ENCODE peak calls at places on chromosomes 2 and 18, in five cellular contexts. One of them, this sample, is unnamed.

GRCh38 chr18:42363446-42363845 is 408.4 kb downstream of the PIK3C3 start:
- DNase-seq in transverse colon: no peak
- DNase-seq in brain microvascular endothelial cell: no peak
- DNase-seq in left ventricle myocardium inferior: no peak
- DNase-seq in fibroblast of mammary gland: no peak
- DNase-seq in this sample: no peak

GRCh38 chr2:26740890-26741302 is 23.2 kb upstream of the SLC35F6 start:
- DNase-seq in left ventricle myocardium inferior: no peak
- DNase-seq in fibroblast of mammary gland: no peak
- DNase-seq in transverse colon: no peak
- DNase-seq in brain microvascular endothelial cell: no peak
- DNase-seq in this sample: no peak

GRCh38 chr2:130376433-130377293 is 20.8 kb downstream of the PTPN18 start:
- DNase-seq in fibroblast of mammary gland: no peak
- DNase-seq in transverse colon: no peak
- DNase-seq in brain microvascular endothelial cell: no peak
- DNase-seq in left ventricle myocardium inferior: no peak
- DNase-seq in this sample: no peak

GRCh38 chr2:192162392-192163042 is 32.2 kb downstream of the TMEFF2 start:
- DNase-seq in brain microvascular endothelial cell: peak
- DNase-seq in transverse colon: peak
- DNase-seq in fibroblast of mammary gland: peak
- DNase-seq in left ventricle myocardium inferior: no peak
- DNase-seq in this sample: peak

GRCh38 chr2:205358351-205358815 is 323.9 kb upstream of the NRP2 start:
- DNase-seq in transverse colon: no peak
- DNase-seq in fibroblast of mammary gland: peak
- DNase-seq in left ventricle myocardium inferior: no peak
- DNase-seq in brain microvascular endothelial cell: peak
- DNase-seq in this sample: peak

GRCh38 chr18:11104307-11104706 is 45.1 kb downstream of the PIEZO2 start:
- DNase-seq in left ventricle myocardium inferior: no peak
- DNase-seq in transverse colon: peak
- DNase-seq in brain microvascular endothelial cell: no peak
- DNase-seq in fibroblast of mammary gland: no peak
- DNase-seq in this sample: no peak

GRCh38 chr2:55452879-55453278 is 33.2 kb upstream of the CCDC88A start:
- DNase-seq in left ventricle myocardium inferior: no peak
- DNase-seq in fibroblast of mammary gland: no peak
- DNase-seq in transverse colon: no peak
- DNase-seq in brain microvascular endothelial cell: no peak
- DNase-seq in this sample: no peak

GRCh38 chr18:31498450-31499156 is 626 bp downstream of the DSG2 start:
- DNase-seq in transverse colon: peak
- DNase-seq in brain microvascular endothelial cell: no peak
- DNase-seq in left ventricle myocardium inferior: no peak
- DNase-seq in fibroblast of mammary gland: peak
- DNase-seq in this sample: no peak

GRCh38 chr18:47560693-47561092 is 309.2 kb upstream of the SKOR2 start:
- DNase-seq in brain microvascular endothelial cell: no peak
- DNase-seq in left ventricle myocardium inferior: no peak
- DNase-seq in transverse colon: no peak
- DNase-seq in fibroblast of mammary gland: no peak
- DNase-seq in this sample: no peak

GRCh38 chr2:105888625-105889024 is 143.9 kb downstream of the NCK2 start:
- DNase-seq in transverse colon: no peak
- DNase-seq in left ventricle myocardium inferior: no peak
- DNase-seq in fibroblast of mammary gland: peak
- DNase-seq in brain microvascular endothelial cell: no peak
- DNase-seq in this sample: peak

GRCh38 chr2:3638456-3638810 is 19.6 kb upstream of the ALLC start:
- DNase-seq in brain microvascular endothelial cell: no peak
- DNase-seq in transverse colon: no peak
- DNase-seq in left ventricle myocardium inferior: no peak
- DNase-seq in fibroblast of mammary gland: no peak
- DNase-seq in this sample: no peak

GRCh38 chr2:99084256-99084655 is 57.3 kb upstream of the C2orf15 start:
- DNase-seq in left ventricle myocardium inferior: no peak
- DNase-seq in transverse colon: no peak
- DNase-seq in brain microvascular endothelial cell: no peak
- DNase-seq in fibroblast of mammary gland: no peak
- DNase-seq in this sample: no peak

GRCh38 chr2:218859994-218860831 is 608 bp downstream of the WNT6 start:
- DNase-seq in brain microvascular endothelial cell: no peak
- DNase-seq in left ventricle myocardium inferior: no peak
- DNase-seq in fibroblast of mammary gland: no peak
- DNase-seq in transverse colon: no peak
- DNase-seq in this sample: no peak

GRCh38 chr2:60539177-60539576 is 14.3 kb downstream of the BCL11A start:
- DNase-seq in transverse colon: no peak
- DNase-seq in left ventricle myocardium inferior: no peak
- DNase-seq in fibroblast of mammary gland: no peak
- DNase-seq in brain microvascular endothelial cell: no peak
- DNase-seq in this sample: no peak

GRCh38 chr2:65320042-65320711 is 92.5 kb downstream of the ACTR2 start:
- DNase-seq in transverse colon: no peak
- DNase-seq in fibroblast of mammary gland: peak
- DNase-seq in brain microvascular endothelial cell: peak
- DNase-seq in left ventricle myocardium inferior: no peak
- DNase-seq in this sample: peak

GRCh38 chr2:8165550-8165949 is 516.3 kb upstream of the ID2 start:
- DNase-seq in transverse colon: no peak
- DNase-seq in fibroblast of mammary gland: no peak
- DNase-seq in left ventricle myocardium inferior: no peak
- DNase-seq in brain microvascular endothelial cell: no peak
- DNase-seq in this sample: no peak

GRCh38 chr2:120301289-120301688 is 44.6 kb upstream of the INHBB start:
- DNase-seq in transverse colon: no peak
- DNase-seq in brain microvascular endothelial cell: no peak
- DNase-seq in left ventricle myocardium inferior: no peak
- DNase-seq in fibroblast of mammary gland: no peak
- DNase-seq in this sample: no peak

GRCh38 chr18:80231616-80232015 is 15.7 kb downstream of the PARD6G start:
- DNase-seq in fibroblast of mammary gland: no peak
- DNase-seq in left ventricle myocardium inferior: no peak
- DNase-seq in transverse colon: no peak
- DNase-seq in brain microvascular endothelial cell: no peak
- DNase-seq in this sample: no peak

GRCh38 chr18:33014060-33014796 is 241.4 kb upstream of the KLHL14 start:
- DNase-seq in transverse colon: no peak
- DNase-seq in fibroblast of mammary gland: no peak
- DNase-seq in left ventricle myocardium inferior: no peak
- DNase-seq in brain microvascular endothelial cell: no peak
- DNase-seq in this sample: peak

GRCh38 chr18:70454705-70455322 is 166.0 kb downstream of the SOCS6 start:
- DNase-seq in left ventricle myocardium inferior: no peak
- DNase-seq in brain microvascular endothelial cell: peak
- DNase-seq in fibroblast of mammary gland: peak
- DNase-seq in transverse colon: no peak
- DNase-seq in this sample: peak

GRCh38 chr2:190879474-190880373 is 897 bp upstream of the GLS start:
- DNase-seq in fibroblast of mammary gland: no peak
- DNase-seq in transverse colon: no peak
- DNase-seq in left ventricle myocardium inferior: no peak
- DNase-seq in brain microvascular endothelial cell: no peak
- DNase-seq in this sample: peak

GRCh38 chr2:39697480-39697879 is 31.8 kb downstream of the TMEM178A start:
- DNase-seq in transverse colon: no peak
- DNase-seq in left ventricle myocardium inferior: peak
- DNase-seq in brain microvascular endothelial cell: no peak
- DNase-seq in fibroblast of mammary gland: no peak
- DNase-seq in this sample: no peak

GRCh38 chr2:63058149-63058741 is 7.6 kb downstream of the OTX1 start:
- DNase-seq in transverse colon: peak
- DNase-seq in left ventricle myocardium inferior: no peak
- DNase-seq in brain microvascular endothelial cell: no peak
- DNase-seq in fibroblast of mammary gland: peak
- DNase-seq in this sample: no peak

GRCh38 chr2:71611781-71612545 is 158.6 kb downstream of the DYSF start:
- DNase-seq in brain microvascular endothelial cell: no peak
- DNase-seq in fibroblast of mammary gland: no peak
- DNase-seq in left ventricle myocardium inferior: no peak
- DNase-seq in transverse colon: no peak
- DNase-seq in this sample: no peak

GRCh38 chr18:2570772-2571199 is 519 bp downstream of the METTL4 start:
- DNase-seq in brain microvascular endothelial cell: peak
- DNase-seq in fibroblast of mammary gland: peak
- DNase-seq in transverse colon: peak
- DNase-seq in left ventricle myocardium inferior: peak
- DNase-seq in this sample: peak

GRCh38 chr18:35982404-35983114 is 10.1 kb downstream of the RMP24 start:
- DNase-seq in brain microvascular endothelial cell: peak
- DNase-seq in transverse colon: no peak
- DNase-seq in left ventricle myocardium inferior: no peak
- DNase-seq in fibroblast of mammary gland: peak
- DNase-seq in this sample: peak

GRCh38 chr18:59249186-59249774 is 24.0 kb downstream of the RAX start:
- DNase-seq in transverse colon: peak
- DNase-seq in left ventricle myocardium inferior: no peak
- DNase-seq in fibroblast of mammary gland: peak
- DNase-seq in brain microvascular endothelial cell: peak
- DNase-seq in this sample: peak

GRCh38 chr2:36680012-36680411 is 16.5 kb upstream of the VIT start:
- DNase-seq in fibroblast of mammary gland: peak
- DNase-seq in transverse colon: no peak
- DNase-seq in brain microvascular endothelial cell: no peak
- DNase-seq in left ventricle myocardium inferior: no peak
- DNase-seq in this sample: peak

DNA sequence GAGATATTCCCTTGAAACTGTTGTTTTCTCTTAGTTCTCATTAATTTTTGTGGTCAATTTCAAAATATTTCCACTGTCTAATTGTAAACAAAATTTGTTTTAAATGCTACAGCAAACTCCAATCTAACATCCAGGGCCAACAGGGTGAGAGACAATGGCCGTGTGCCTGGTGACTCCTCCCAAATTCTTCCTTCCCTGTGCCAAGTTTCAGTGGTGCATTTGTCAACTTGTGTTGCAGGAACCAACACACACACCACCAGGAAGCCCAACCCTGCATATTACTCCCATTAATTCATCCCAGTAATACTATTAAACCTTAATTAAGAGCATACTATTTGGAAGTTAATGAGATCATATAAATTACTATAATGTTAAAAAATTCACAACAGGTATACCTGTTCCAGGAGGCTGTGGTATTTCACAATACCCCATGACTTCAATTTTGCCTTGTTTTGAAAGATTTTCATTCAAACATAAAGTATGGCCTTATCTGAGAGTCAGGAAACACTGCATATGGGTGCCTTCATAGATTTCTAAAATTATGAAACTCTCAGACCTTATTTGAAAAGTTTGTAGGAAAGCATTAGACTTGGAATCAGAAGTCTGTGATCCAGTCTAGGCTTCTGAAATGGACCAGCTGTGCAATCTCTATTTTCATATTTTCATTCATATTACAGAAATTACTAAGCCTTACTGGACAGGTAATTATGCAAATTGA is 1.1 kb downstream of the SERPINB2 start:
- DNase-seq in left ventricle myocardium inferior: no peak
- DNase-seq in transverse colon: no peak
- DNase-seq in fibroblast of mammary gland: peak
- DNase-seq in brain microvascular endothelial cell: no peak
- DNase-seq in this sample: no peak
- H3K4me3 ChIP-seq in left ventricle myocardium inferior: no peak
- H3K4me3 ChIP-seq in transverse colon: no peak
- H3K4me3 ChIP-seq in fibroblast of mammary gland: no peak
- H3K4me3 ChIP-seq in brain microvascular endothelial cell: no peak
- H3K4me3 ChIP-seq in this sample: no peak

DNA sequence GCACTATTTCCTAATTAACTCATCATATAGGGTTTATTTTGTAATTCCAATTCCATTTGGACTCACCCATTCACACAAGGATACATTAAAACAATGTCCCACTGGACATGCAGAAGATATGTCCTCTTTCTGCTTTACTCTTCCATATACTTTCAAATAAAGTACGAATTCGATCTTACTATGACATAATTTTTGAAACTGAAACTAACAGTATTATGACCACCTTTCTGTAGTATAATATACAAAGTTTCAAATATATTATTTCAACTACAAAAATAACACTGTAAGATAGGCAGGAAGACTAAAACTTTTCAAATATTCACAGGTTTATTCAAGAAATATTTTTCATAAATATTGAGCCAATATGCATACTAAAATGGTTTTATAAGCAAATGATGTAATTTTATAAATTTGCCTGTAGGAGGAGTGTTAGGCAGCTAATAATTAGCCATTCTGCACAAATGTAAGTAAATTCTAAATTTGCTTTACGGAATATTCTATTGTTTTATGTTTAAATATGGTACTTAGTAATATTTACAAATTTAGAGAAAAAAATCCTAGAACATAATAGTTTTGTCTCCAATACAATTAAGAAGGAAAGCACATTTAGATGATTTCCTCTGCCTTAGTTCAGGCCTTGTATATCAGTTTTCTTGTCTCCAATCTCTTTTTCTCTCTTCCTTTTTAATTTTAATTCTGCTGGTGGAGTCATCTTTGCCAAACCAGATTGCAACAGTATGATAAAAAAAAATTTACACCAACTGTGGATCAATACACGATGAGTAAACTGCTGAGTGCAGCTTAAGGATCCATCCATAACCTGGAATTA is 85.9 kb downstream of the CERKL start:
- DNase-seq in left ventricle myocardium inferior: no peak
- DNase-seq in transverse colon: no peak
- DNase-seq in brain microvascular endothelial cell: no peak
- DNase-seq in fibroblast of mammary gland: peak
- DNase-seq in this sample: peak
- TF ChIP-seq CTCF in left ventricle myocardium inferior: no peak
- TF ChIP-seq CTCF in transverse colon: peak
- TF ChIP-seq CTCF in brain microvascular endothelial cell: peak
- TF ChIP-seq CTCF in fibroblast of mammary gland: peak
- TF ChIP-seq CTCF in this sample: peak

GRCh38 chr2:230861564-230862255 is 3.0 kb upstream of the ITM2C start:
- DNase-seq in fibroblast of mammary gland: no peak
- DNase-seq in transverse colon: no peak
- DNase-seq in brain microvascular endothelial cell: no peak
- DNase-seq in left ventricle myocardium inferior: no peak
- DNase-seq in this sample: no peak
- H3K4me3 ChIP-seq in fibroblast of mammary gland: no peak
- H3K4me3 ChIP-seq in transverse colon: no peak
- H3K4me3 ChIP-seq in brain microvascular endothelial cell: no peak
- H3K4me3 ChIP-seq in left ventricle myocardium inferior: no peak
- H3K4me3 ChIP-seq in this sample: no peak

DNA sequence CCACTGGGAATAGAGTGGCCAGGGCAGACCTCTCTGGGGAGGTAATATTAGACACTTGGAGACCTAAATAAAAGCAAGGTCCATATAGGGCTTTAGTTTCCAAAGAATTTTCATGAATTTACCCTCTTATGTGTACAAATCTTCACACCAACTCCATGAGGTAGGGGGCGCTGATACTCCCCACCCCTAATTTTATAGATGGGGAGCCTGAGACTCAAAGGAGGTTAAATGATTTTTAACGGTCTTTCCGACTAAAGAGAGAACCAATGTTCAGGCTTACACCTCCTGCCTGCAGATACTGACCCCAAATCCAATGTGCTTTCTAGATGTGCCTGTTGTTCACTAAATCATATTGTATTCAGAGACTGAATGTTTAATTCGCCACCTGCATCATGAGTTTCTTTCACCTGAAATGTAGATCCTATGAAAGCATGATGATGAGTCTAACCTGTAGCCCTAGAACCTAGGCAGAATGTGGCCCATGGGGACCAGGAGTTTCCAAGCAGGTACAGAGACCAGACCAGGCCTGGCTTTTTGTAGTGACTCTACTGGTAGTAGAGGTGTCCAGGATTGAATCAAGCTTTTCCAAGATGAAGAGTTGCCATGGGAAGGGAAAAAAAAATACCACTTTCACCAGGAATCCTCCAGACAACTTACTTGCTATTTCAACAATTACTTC is 16.8 kb upstream of the PAX3 start:
- DNase-seq in left ventricle myocardium inferior: no peak
- DNase-seq in brain microvascular endothelial cell: no peak
- DNase-seq in fibroblast of mammary gland: no peak
- DNase-seq in transverse colon: no peak
- DNase-seq in this sample: no peak
- TF ChIP-seq CTCF in left ventricle myocardium inferior: no peak
- TF ChIP-seq CTCF in brain microvascular endothelial cell: peak
- TF ChIP-seq CTCF in fibroblast of mammary gland: peak
- TF ChIP-seq CTCF in transverse colon: no peak
- TF ChIP-seq CTCF in this sample: no peak

This sample was measured in choroid plexus epithelial cell.